ENCODE peak calls at places on chromosomes 4 and X, in eight cellular contexts. L is activated CD4-positive, CD25-positive, alpha-beta regulatory T cell; T is WERI-Rb-1; Z is COR-L47; U is GM13977; Y is gastrocnemius medialis; G is CMK; O is neural crest cell. J is an unnamed sample.

GRCh38 chr4:95284668-95285067 is 264.1 kb downstream of the UNC5C start:
- DNase-seq in L (no peak), T (no peak), Z (no peak), U (no peak), Y (no peak), G (no peak), O (no peak), J (no peak)

GRCh38 chr4:48141048-48141447 is 7.0 kb upstream of the TXK start:
- DNase-seq in L (no peak), T (no peak), Z (peak), U (peak), Y (no peak), G (no peak), O (no peak), J (no peak)

GRCh38 chr4:126548890-126549289 is 1083.9 kb upstream of the INTU start:
- DNase-seq in L (no peak), T (no peak), Z (no peak), U (no peak), Y (no peak), G (no peak), O (no peak), J (no peak)

GRCh38 chr4:169256101-169256612 is 14.6 kb downstream of the SH3RF1 start:
- DNase-seq in L (no peak), T (no peak), Z (no peak), U (no peak), Y (no peak), G (no peak), O (no peak), J (no peak)

GRCh38 chr4:609400-610050 is 15.8 kb upstream of the PDE6B start:
- DNase-seq in L (no peak), T (no peak), Z (no peak), U (no peak), Y (no peak), G (no peak), O (no peak), J (no peak)

GRCh38 chr4:33477715-33478114 is 2757.5 kb downstream of the PCDH7 start:
- DNase-seq in L (no peak), T (no peak), Z (no peak), U (no peak), Y (no peak), G (no peak), O (no peak), J (no peak)

GRCh38 chr4:118034061-118034785 is at the start of gene NDST3:
- DNase-seq in L (no peak), T (peak), Z (peak), U (peak), Y (no peak), G (peak), O (peak), J (peak)

GRCh38 chrX:31331928-31332327 is 260.1 kb upstream of the FTHL17 start:
- DNase-seq in L (no peak), T (no peak), Z (no peak), U (no peak), Y (no peak), G (no peak), O (no peak), J (no peak)

GRCh38 chr4:8308856-8309771 is 39.6 kb downstream of the HTRA3 start:
- DNase-seq in L (no peak), T (no peak), Z (no peak), U (no peak), Y (peak), G (no peak), O (no peak), J (peak)

GRCh38 chr4:109125084-109125483 is 177.4 kb downstream of the COL25A1 start:
- DNase-seq in L (no peak), T (no peak), Z (no peak), U (no peak), Y (no peak), G (no peak), O (no peak), J (no peak)

GRCh38 chrX:24619647-24620046 is 27.5 kb downstream of the PCYT1B start:
- DNase-seq in L (no peak), T (no peak), Z (peak), U (no peak), Y (no peak), G (no peak), O (no peak), J (peak)

GRCh38 chrX:99271641-99272040 is 1138.4 kb downstream of the PCDH19 start:
- DNase-seq in L (no peak), T (peak), Z (no peak), U (no peak), Y (no peak), G (no peak), O (no peak), J (no peak)

GRCh38 chr4:8316911-8317351 is 47.4 kb downstream of the HTRA3 start:
- DNase-seq in L (no peak), T (peak), Z (no peak), U (no peak), Y (no peak), G (no peak), O (no peak), J (no peak)

GRCh38 chrX:57380026-57380796 is 93.7 kb downstream of the FAAH2 start:
- DNase-seq in L (no peak), T (no peak), Z (no peak), U (no peak), Y (no peak), G (no peak), O (no peak), J (no peak)

GRCh38 chr4:139921551-139922184 is 232.3 kb downstream of the MAML3 start:
- DNase-seq in L (no peak), T (peak), Z (peak), U (no peak), Y (no peak), G (no peak), O (no peak), J (peak)

GRCh38 chr4:175238827-175239517 is 320.8 kb downstream of the ADAM29 start:
- DNase-seq in L (no peak), T (no peak), Z (no peak), U (no peak), Y (no peak), G (no peak), O (no peak), J (no peak)

GRCh38 chrX:120791013-120791643 is 84.5 kb downstream of the CT47B1 start:
- DNase-seq in L (no peak), T (no peak), Z (no peak), U (no peak), Y (peak), G (no peak), O (no peak), J (no peak)

GRCh38 chr4:113355550-113356371 is 306.3 kb downstream of the ANK2 start:
- DNase-seq in L (peak), T (no peak), Z (no peak), U (peak), Y (no peak), G (peak), O (no peak), J (no peak)

GRCh38 chrX:100687128-100687527 is 43.1 kb downstream of the SRPX2 start:
- DNase-seq in L (no peak), T (no peak), Z (no peak), U (no peak), Y (no peak), G (no peak), O (no peak), J (no peak)

GRCh38 chr4:112956458-112956857 is 93.0 kb upstream of the ANK2 start:
- DNase-seq in L (no peak), T (no peak), Z (no peak), U (no peak), Y (no peak), G (no peak), O (no peak), J (no peak)

GRCh38 chr4:5957091-5957490 is 61.1 kb downstream of the C4orf50 start:
- DNase-seq in L (no peak), T (no peak), Z (no peak), U (no peak), Y (no peak), G (no peak), O (no peak), J (peak)

GRCh38 chr4:15317246-15317645 is 110.6 kb upstream of the C1QTNF7 start:
- DNase-seq in L (no peak), T (no peak), Z (no peak), U (no peak), Y (no peak), G (no peak), O (no peak), J (no peak)

GRCh38 chr4:98341309-98341708 is 80.1 kb downstream of the RAP1GDS1 start:
- DNase-seq in L (no peak), T (peak), Z (no peak), U (no peak), Y (no peak), G (no peak), O (no peak), J (peak)

GRCh38 chr4:8575457-8575856 is 4.7 kb upstream of the GPR78 start:
- DNase-seq in L (no peak), T (no peak), Z (no peak), U (no peak), Y (no peak), G (no peak), O (no peak), J (no peak)

GRCh38 chr4:8281519-8282133 is 12.1 kb downstream of the HTRA3 start:
- DNase-seq in L (no peak), T (no peak), Z (no peak), U (no peak), Y (peak), G (no peak), O (no peak), J (peak)

J was measured in glutamatergic neuron.